ENCODE peak calls at places on chromosomes 6 and 20, in seven cellular contexts. One of them, this sample, is unnamed.

GRCh38 chr6:7504041-7504440 is 37.4 kb upstream of the DSP start:
- DNase-seq in activated T-cell treated with anti-CD3 and anti-CD28 coated beads, Interleukin-2, amount 50 U/mL, for 72 hours: no peak
- DNase-seq in NCI-H774: no peak
- DNase-seq in activated T-helper 1 cell treated with anti-CD3 and anti-CD28 coated beads, Interleukin-12 subunit alpha, Interleukin-12 subunit beta, Interleukin-2, Interleukin-4 antibody, amounts not matched to agents 30 ng/mL and 10 ng/mL and 1 ng/mL, durations not matched to agents 14 hours and 24 hours and 36 hours: no peak
- DNase-seq in nucleus accumbens: no peak
- DNase-seq in nephron progenitor cell: no peak
- DNase-seq in AG04450: no peak
- DNase-seq in this sample: no peak

GRCh38 chr6:25392372-25392771 is 113.2 kb downstream of the CARMIL1 start:
- DNase-seq in activated T-cell treated with anti-CD3 and anti-CD28 coated beads, Interleukin-2, amount 50 U/mL, for 72 hours: no peak
- DNase-seq in NCI-H774: no peak
- DNase-seq in activated T-helper 1 cell treated with anti-CD3 and anti-CD28 coated beads, Interleukin-12 subunit alpha, Interleukin-12 subunit beta, Interleukin-2, Interleukin-4 antibody, amounts not matched to agents 30 ng/mL and 10 ng/mL and 1 ng/mL, durations not matched to agents 14 hours and 24 hours and 36 hours: no peak
- DNase-seq in nucleus accumbens: no peak
- DNase-seq in nephron progenitor cell: no peak
- DNase-seq in AG04450: no peak
- DNase-seq in this sample: no peak

GRCh38 chr6:129492260-129492659 is 217.7 kb downstream of the ARHGAP18 start:
- DNase-seq in activated T-cell treated with anti-CD3 and anti-CD28 coated beads, Interleukin-2, amount 50 U/mL, for 72 hours: no peak
- DNase-seq in NCI-H774: no peak
- DNase-seq in activated T-helper 1 cell treated with anti-CD3 and anti-CD28 coated beads, Interleukin-12 subunit alpha, Interleukin-12 subunit beta, Interleukin-2, Interleukin-4 antibody, amounts not matched to agents 30 ng/mL and 10 ng/mL and 1 ng/mL, durations not matched to agents 14 hours and 24 hours and 36 hours: no peak
- DNase-seq in nucleus accumbens: peak; percentile 47
- DNase-seq in nephron progenitor cell: no peak
- DNase-seq in AG04450: no peak
- DNase-seq in this sample: no peak

GRCh38 chr6:155400022-155400965 is 55.3 kb downstream of the NOX3 start:
- DNase-seq in activated T-cell treated with anti-CD3 and anti-CD28 coated beads, Interleukin-2, amount 50 U/mL, for 72 hours: no peak
- DNase-seq in NCI-H774: no peak
- DNase-seq in activated T-helper 1 cell treated with anti-CD3 and anti-CD28 coated beads, Interleukin-12 subunit alpha, Interleukin-12 subunit beta, Interleukin-2, Interleukin-4 antibody, amounts not matched to agents 30 ng/mL and 10 ng/mL and 1 ng/mL, durations not matched to agents 14 hours and 24 hours and 36 hours: no peak
- DNase-seq in nucleus accumbens: no peak
- DNase-seq in nephron progenitor cell: no peak
- DNase-seq in AG04450: no peak
- DNase-seq in this sample: no peak

GRCh38 chr20:61308171-61308795 is 56.2 kb downstream of the CDH4 start:
- DNase-seq in activated T-cell treated with anti-CD3 and anti-CD28 coated beads, Interleukin-2, amount 50 U/mL, for 72 hours: no peak
- DNase-seq in NCI-H774: no peak
- DNase-seq in activated T-helper 1 cell treated with anti-CD3 and anti-CD28 coated beads, Interleukin-12 subunit alpha, Interleukin-12 subunit beta, Interleukin-2, Interleukin-4 antibody, amounts not matched to agents 30 ng/mL and 10 ng/mL and 1 ng/mL, durations not matched to agents 14 hours and 24 hours and 36 hours: no peak
- DNase-seq in nucleus accumbens: no peak
- DNase-seq in nephron progenitor cell: no peak
- DNase-seq in AG04450: no peak
- DNase-seq in this sample: no peak

GRCh38 chr6:41940759-41941279 is 789 bp downstream of the CCND3 start:
- DNase-seq in activated T-cell treated with anti-CD3 and anti-CD28 coated beads, Interleukin-2, amount 50 U/mL, for 72 hours: peak; percentile 66
- DNase-seq in NCI-H774: no peak
- DNase-seq in activated T-helper 1 cell treated with anti-CD3 and anti-CD28 coated beads, Interleukin-12 subunit alpha, Interleukin-12 subunit beta, Interleukin-2, Interleukin-4 antibody, amounts not matched to agents 30 ng/mL and 10 ng/mL and 1 ng/mL, durations not matched to agents 14 hours and 24 hours and 36 hours: peak; percentile 56
- DNase-seq in nucleus accumbens: peak; percentile 49
- DNase-seq in nephron progenitor cell: peak; percentile 62
- DNase-seq in AG04450: no peak
- DNase-seq in this sample: peak; percentile 14

GRCh38 chr6:44452725-44453124 is 65.2 kb downstream of the CDC5L start:
- DNase-seq in activated T-cell treated with anti-CD3 and anti-CD28 coated beads, Interleukin-2, amount 50 U/mL, for 72 hours: no peak
- DNase-seq in NCI-H774: no peak
- DNase-seq in activated T-helper 1 cell treated with anti-CD3 and anti-CD28 coated beads, Interleukin-12 subunit alpha, Interleukin-12 subunit beta, Interleukin-2, Interleukin-4 antibody, amounts not matched to agents 30 ng/mL and 10 ng/mL and 1 ng/mL, durations not matched to agents 14 hours and 24 hours and 36 hours: no peak
- DNase-seq in nucleus accumbens: no peak
- DNase-seq in nephron progenitor cell: no peak
- DNase-seq in AG04450: peak; percentile 38
- DNase-seq in this sample: no peak

GRCh38 chr20:36408219-36408618 is 102.1 kb downstream of the DLGAP4 start:
- DNase-seq in activated T-cell treated with anti-CD3 and anti-CD28 coated beads, Interleukin-2, amount 50 U/mL, for 72 hours: no peak
- DNase-seq in NCI-H774: peak; percentile 26
- DNase-seq in activated T-helper 1 cell treated with anti-CD3 and anti-CD28 coated beads, Interleukin-12 subunit alpha, Interleukin-12 subunit beta, Interleukin-2, Interleukin-4 antibody, amounts not matched to agents 30 ng/mL and 10 ng/mL and 1 ng/mL, durations not matched to agents 14 hours and 24 hours and 36 hours: no peak
- DNase-seq in nucleus accumbens: no peak
- DNase-seq in nephron progenitor cell: no peak
- DNase-seq in AG04450: no peak
- DNase-seq in this sample: peak; percentile 89

GRCh38 chr6:170182781-170183120 is 108.1 kb downstream of the DLL1 start:
- DNase-seq in activated T-cell treated with anti-CD3 and anti-CD28 coated beads, Interleukin-2, amount 50 U/mL, for 72 hours: no peak
- DNase-seq in NCI-H774: no peak
- DNase-seq in activated T-helper 1 cell treated with anti-CD3 and anti-CD28 coated beads, Interleukin-12 subunit alpha, Interleukin-12 subunit beta, Interleukin-2, Interleukin-4 antibody, amounts not matched to agents 30 ng/mL and 10 ng/mL and 1 ng/mL, durations not matched to agents 14 hours and 24 hours and 36 hours: no peak
- DNase-seq in nucleus accumbens: no peak
- DNase-seq in nephron progenitor cell: no peak
- DNase-seq in AG04450: no peak
- DNase-seq in this sample: no peak

GRCh38 chr6:96394727-96395126 is 126.9 kb upstream of the UFL1 start:
- DNase-seq in activated T-cell treated with anti-CD3 and anti-CD28 coated beads, Interleukin-2, amount 50 U/mL, for 72 hours: no peak
- DNase-seq in NCI-H774: no peak
- DNase-seq in activated T-helper 1 cell treated with anti-CD3 and anti-CD28 coated beads, Interleukin-12 subunit alpha, Interleukin-12 subunit beta, Interleukin-2, Interleukin-4 antibody, amounts not matched to agents 30 ng/mL and 10 ng/mL and 1 ng/mL, durations not matched to agents 14 hours and 24 hours and 36 hours: no peak
- DNase-seq in nucleus accumbens: peak; percentile 1
- DNase-seq in nephron progenitor cell: no peak
- DNase-seq in AG04450: no peak
- DNase-seq in this sample: peak; percentile 49

GRCh38 chr20:10669843-10670446 is 3.9 kb downstream of the JAG1 start:
- DNase-seq in activated T-cell treated with anti-CD3 and anti-CD28 coated beads, Interleukin-2, amount 50 U/mL, for 72 hours: no peak
- DNase-seq in NCI-H774: no peak
- DNase-seq in activated T-helper 1 cell treated with anti-CD3 and anti-CD28 coated beads, Interleukin-12 subunit alpha, Interleukin-12 subunit beta, Interleukin-2, Interleukin-4 antibody, amounts not matched to agents 30 ng/mL and 10 ng/mL and 1 ng/mL, durations not matched to agents 14 hours and 24 hours and 36 hours: no peak
- DNase-seq in nucleus accumbens: no peak
- DNase-seq in nephron progenitor cell: no peak
- DNase-seq in AG04450: no peak
- DNase-seq in this sample: no peak

GRCh38 chr6:110020888-110021287 is 42.8 kb downstream of the GPR6 start:
- DNase-seq in activated T-cell treated with anti-CD3 and anti-CD28 coated beads, Interleukin-2, amount 50 U/mL, for 72 hours: no peak
- DNase-seq in NCI-H774: no peak
- DNase-seq in activated T-helper 1 cell treated with anti-CD3 and anti-CD28 coated beads, Interleukin-12 subunit alpha, Interleukin-12 subunit beta, Interleukin-2, Interleukin-4 antibody, amounts not matched to agents 30 ng/mL and 10 ng/mL and 1 ng/mL, durations not matched to agents 14 hours and 24 hours and 36 hours: no peak
- DNase-seq in nucleus accumbens: no peak
- DNase-seq in nephron progenitor cell: no peak
- DNase-seq in AG04450: no peak
- DNase-seq in this sample: no peak

GRCh38 chr20:59783020-59784010 is 150.1 kb downstream of the SYCP2 start:
- DNase-seq in activated T-cell treated with anti-CD3 and anti-CD28 coated beads, Interleukin-2, amount 50 U/mL, for 72 hours: peak; percentile 44
- DNase-seq in NCI-H774: peak; percentile 58
- DNase-seq in activated T-helper 1 cell treated with anti-CD3 and anti-CD28 coated beads, Interleukin-12 subunit alpha, Interleukin-12 subunit beta, Interleukin-2, Interleukin-4 antibody, amounts not matched to agents 30 ng/mL and 10 ng/mL and 1 ng/mL, durations not matched to agents 14 hours and 24 hours and 36 hours: no peak
- DNase-seq in nucleus accumbens: peak; percentile 81
- DNase-seq in nephron progenitor cell: peak; percentile 76
- DNase-seq in AG04450: no peak
- DNase-seq in this sample: peak; percentile 54

GRCh38 chr6:80143312-80143960 is 37.0 kb downstream of the BCKDHB start:
- DNase-seq in activated T-cell treated with anti-CD3 and anti-CD28 coated beads, Interleukin-2, amount 50 U/mL, for 72 hours: no peak
- DNase-seq in NCI-H774: no peak
- DNase-seq in activated T-helper 1 cell treated with anti-CD3 and anti-CD28 coated beads, Interleukin-12 subunit alpha, Interleukin-12 subunit beta, Interleukin-2, Interleukin-4 antibody, amounts not matched to agents 30 ng/mL and 10 ng/mL and 1 ng/mL, durations not matched to agents 14 hours and 24 hours and 36 hours: no peak
- DNase-seq in nucleus accumbens: no peak
- DNase-seq in nephron progenitor cell: no peak
- DNase-seq in AG04450: peak; percentile 65
- DNase-seq in this sample: peak; percentile 47

GRCh38 chr6:148021135-148021534 is 321.5 kb upstream of the SASH1 start:
- DNase-seq in activated T-cell treated with anti-CD3 and anti-CD28 coated beads, Interleukin-2, amount 50 U/mL, for 72 hours: no peak
- DNase-seq in NCI-H774: no peak
- DNase-seq in activated T-helper 1 cell treated with anti-CD3 and anti-CD28 coated beads, Interleukin-12 subunit alpha, Interleukin-12 subunit beta, Interleukin-2, Interleukin-4 antibody, amounts not matched to agents 30 ng/mL and 10 ng/mL and 1 ng/mL, durations not matched to agents 14 hours and 24 hours and 36 hours: no peak
- DNase-seq in nucleus accumbens: no peak
- DNase-seq in nephron progenitor cell: no peak
- DNase-seq in AG04450: no peak
- DNase-seq in this sample: no peak

GRCh38 chr6:3432416-3432815 is 24.4 kb downstream of the SLC22A23 start:
- DNase-seq in activated T-cell treated with anti-CD3 and anti-CD28 coated beads, Interleukin-2, amount 50 U/mL, for 72 hours: no peak
- DNase-seq in NCI-H774: no peak
- DNase-seq in activated T-helper 1 cell treated with anti-CD3 and anti-CD28 coated beads, Interleukin-12 subunit alpha, Interleukin-12 subunit beta, Interleukin-2, Interleukin-4 antibody, amounts not matched to agents 30 ng/mL and 10 ng/mL and 1 ng/mL, durations not matched to agents 14 hours and 24 hours and 36 hours: no peak
- DNase-seq in nucleus accumbens: no peak
- DNase-seq in nephron progenitor cell: no peak
- DNase-seq in AG04450: no peak
- DNase-seq in this sample: no peak

GRCh38 chr6:112441607-112442006 is 94.5 kb downstream of the RFPL4B start:
- DNase-seq in activated T-cell treated with anti-CD3 and anti-CD28 coated beads, Interleukin-2, amount 50 U/mL, for 72 hours: no peak
- DNase-seq in NCI-H774: no peak
- DNase-seq in activated T-helper 1 cell treated with anti-CD3 and anti-CD28 coated beads, Interleukin-12 subunit alpha, Interleukin-12 subunit beta, Interleukin-2, Interleukin-4 antibody, amounts not matched to agents 30 ng/mL and 10 ng/mL and 1 ng/mL, durations not matched to agents 14 hours and 24 hours and 36 hours: no peak
- DNase-seq in nucleus accumbens: no peak
- DNase-seq in nephron progenitor cell: no peak
- DNase-seq in AG04450: no peak
- DNase-seq in this sample: no peak